ENCODE peak calls at places on chromosome 9, in six cellular contexts. M, T, X, D, S and W are unnamed samples.

GRCh38 chr9:126705767-126706697 is 92.3 kb downstream of the LMX1B start:
- DNase-seq in T (peak), X (no peak), S (peak), M (peak), D (peak), W (no peak)

GRCh38 chr9:136255166-136255538 is 9.5 kb upstream of the QSOX2 start:
- DNase-seq in X (no peak), T (peak), D (no peak), M (no peak), S (no peak), W (peak)

GRCh38 chr9:126514037-126514821 is 99.5 kb upstream of the LMX1B start:
- DNase-seq in T (peak), M (peak), D (peak), S (peak), X (peak), W (peak)

GRCh38 chr9:5629312-5630037 is 568 bp downstream of the RIC1 start:
- DNase-seq in M (no peak), S (no peak), D (no peak), T (peak), X (peak), W (no peak)

GRCh38 chr9:21381752-21382339 is 3.4 kb downstream of the IFNA2 start:
- DNase-seq in S (no peak), T (no peak), X (no peak), D (no peak), M (peak), W (no peak)

GRCh38 chr9:114276908-114277821 is 45.7 kb upstream of the ORM1 start:
- DNase-seq in T (no peak), S (peak), M (no peak), X (peak), D (no peak), W (peak)

GRCh38 chr9:125655074-125655633 is 51.9 kb downstream of the MAPKAP1 start:
- DNase-seq in D (no peak), T (no peak), M (no peak), X (no peak), S (no peak), W (no peak)

GRCh38 chr9:110446171-110446570 is 108.5 kb upstream of the TXNDC8 start:
- DNase-seq in S (no peak), T (no peak), M (no peak), D (no peak), X (no peak), W (no peak)

GRCh38 chr9:98002808-98003207 is 19.7 kb downstream of the ANP32B start:
- DNase-seq in D (peak), T (no peak), S (no peak), M (no peak), X (no peak), W (no peak)

GRCh38 chr9:126595982-126596381 is 17.7 kb upstream of the LMX1B start:
- DNase-seq in T (no peak), D (no peak), X (no peak), S (no peak), M (no peak), W (no peak)

GRCh38 chr9:32395483-32396216 is 11.2 kb downstream of the ACO1 start:
- DNase-seq in D (no peak), S (peak), M (peak), X (no peak), T (no peak), W (peak)

GRCh38 chr9:91151014-91151740 is 210.5 kb downstream of the AUH start:
- DNase-seq in T (peak), D (no peak), X (no peak), S (peak), M (no peak), W (peak)

GRCh38 chr9:34651286-34651685 is 699 bp upstream of the IL11RA start:
- DNase-seq in T (no peak), X (no peak), D (no peak), M (no peak), S (no peak), W (no peak)

GRCh38 chr9:113289091-113289490 is 13.6 kb downstream of the PRPF4 start:
- DNase-seq in S (no peak), M (no peak), T (no peak), D (no peak), X (no peak), W (no peak)

GRCh38 chr9:29241320-29241719 is 1668.0 kb upstream of the C9orf72 start:
- DNase-seq in X (no peak), M (no peak), D (no peak), S (no peak), T (no peak), W (no peak)

GRCh38 chr9:91740713-91741112 is 209.3 kb downstream of the ROR2 start:
- DNase-seq in M (no peak), X (peak), D (no peak), T (no peak), S (peak), W (peak)

GRCh38 chr9:97388721-97389238 is 23.1 kb upstream of the TDRD7 start:
- DNase-seq in M (no peak), D (no peak), X (no peak), T (peak), S (peak), W (no peak)

GRCh38 chr9:37984672-37985611 is 81.0 kb upstream of the SLC25A51 start:
- DNase-seq in X (no peak), S (peak), M (no peak), D (peak), T (no peak), W (no peak)

GRCh38 chr9:114989600-114990410 is 59.4 kb upstream of the TNFSF8 start:
- DNase-seq in S (no peak), M (no peak), T (peak), D (no peak), X (no peak), W (no peak)

GRCh38 chr9:104279535-104280215 is 185.6 kb downstream of the SMC2 start:
- DNase-seq in X (no peak), D (no peak), M (no peak), S (no peak), T (no peak), W (no peak)